ENCODE peak calls at places on chromosomes 1 and 21, in nine cellular contexts. L, T, Q, B, X, H, C, Y and R are unnamed samples.

GRCh38 chr21:31766895-31767294 is 35.0 kb upstream of the SCAF4 start:
- DNase-seq in B (no peak), X (no peak), C (no peak), L (no peak), T (no peak), Y (no peak), H (no peak), Q (no peak), R (no peak)

GRCh38 chr1:25586181-25586588 is 30.4 kb upstream of the MAN1C1 start:
- DNase-seq in T (no peak), C (no peak), L (no peak), Q (no peak), X (no peak), B (no peak), Y (no peak), H (no peak), R (no peak)

GRCh38 chr1:180633092-180634045 is 1.5 kb downstream of the XPR1 start:
- DNase-seq in L (no peak), X (no peak), Q (peak; percentile 53), Y (peak; percentile 59), H (no peak), C (no peak), T (no peak), B (no peak), R (no peak)

GRCh38 chr1:200724064-200724463 is 14.6 kb upstream of the CAMSAP2 start:
- DNase-seq in T (no peak), X (no peak), Q (no peak), L (no peak), Y (no peak), C (no peak), H (no peak), B (no peak), R (no peak)

GRCh38 chr21:28579986-28580550 is 412.6 kb downstream of the LTN1 start:
- DNase-seq in L (no peak), H (no peak), X (no peak), T (no peak), B (no peak), C (no peak), Q (no peak), Y (no peak), R (no peak)

GRCh38 chr1:95384570-95384969 is 150.6 kb downstream of the RWDD3 start:
- DNase-seq in Y (no peak), C (peak; percentile 21), H (no peak), X (no peak), Q (peak; percentile 3), B (no peak), L (no peak), T (no peak), R (no peak)

GRCh38 chr1:54800899-54801759 is at the start of gene TTC22:
- DNase-seq in H (peak; percentile 76), C (no peak), T (peak; percentile 83), X (peak; percentile 71), L (peak; percentile 72), Q (no peak), B (no peak), Y (peak; percentile 12), R (peak; percentile 24)

GRCh38 chr1:26281971-26282693 is 2.2 kb downstream of the SH3BGRL3 start:
- DNase-seq in H (no peak), X (peak; percentile 28), B (no peak), Y (no peak), L (peak; percentile 65), Q (peak; percentile 66), C (no peak), T (no peak), R (no peak)

GRCh38 chr21:14918542-14918941 is 146.3 kb downstream of the NRIP1 start:
- DNase-seq in X (peak; percentile 12), H (no peak), T (no peak), L (no peak), B (peak; percentile 10), C (no peak), Y (peak; percentile 22), Q (no peak), R (no peak)

GRCh38 chr1:203099760-203100159 is 13.9 kb upstream of the MYOG start:
- DNase-seq in X (no peak), B (peak; percentile 14), Q (no peak), C (no peak), T (peak; percentile 7), L (no peak), H (no peak), Y (no peak), R (no peak)

GRCh38 chr1:34787461-34788420 is 5.1 kb upstream of the GJA4 start:
- DNase-seq in H (peak; percentile 54), X (no peak), T (no peak), C (no peak), L (peak; percentile 39), B (peak; percentile 50), Q (peak; percentile 19), Y (peak; percentile 59), R (no peak)

GRCh38 chr1:234978397-234979291 is 150.0 kb downstream of the TOMM20 start:
- DNase-seq in B (no peak), Q (peak; percentile 88), L (peak; percentile 81), X (peak; percentile 68), T (peak; percentile 45), Y (peak; percentile 75), H (peak; percentile 85), C (no peak), R (peak; percentile 61)

GRCh38 chr1:26887125-26887524 is 3.0 kb downstream of the GPN2 start:
- DNase-seq in Y (peak; percentile 62), H (no peak), C (no peak), B (no peak), T (no peak), Q (peak; percentile 43), L (no peak), X (peak; percentile 23), R (no peak)

GRCh38 chr21:45990049-45990711 is 8.6 kb downstream of the COL6A1 start:
- DNase-seq in Y (no peak), Q (no peak), X (peak; percentile 10), L (no peak), T (no peak), H (peak; percentile 68), B (peak; percentile 6), C (peak; percentile 14), R (peak; percentile 17)

GRCh38 chr1:91795601-91796389 is 90.2 kb downstream of the TGFBR3 start:
- DNase-seq in H (no peak), X (no peak), Q (peak; percentile 85), L (no peak), Y (peak; percentile 60), B (no peak), T (no peak), C (no peak), R (no peak)

GRCh38 chr1:187689137-187689536 is 860.4 kb downstream of the PLA2G4A start:
- DNase-seq in C (no peak), Y (peak; percentile 57), Q (peak; percentile 92), H (no peak), X (no peak), L (no peak), B (no peak), T (peak; percentile 65), R (no peak)

GRCh38 chr1:163799190-163799805 is 477.5 kb downstream of the NUF2 start:
- DNase-seq in Q (no peak), T (no peak), H (no peak), Y (no peak), L (no peak), C (no peak), X (no peak), B (no peak), R (no peak)

GRCh38 chr1:209601809-209602657 is 18.5 kb downstream of the CAMK1G start:
- DNase-seq in Y (peak; percentile 66), Q (peak; percentile 20), T (peak; percentile 50), C (no peak), H (no peak), B (peak; percentile 22), L (no peak), X (no peak), R (no peak)

GRCh38 chr1:21935891-21936365 is 1.2 kb downstream of the HSPG2 start:
- DNase-seq in X (no peak), Y (no peak), L (no peak), T (peak; percentile 60), C (no peak), Q (no peak), H (peak; percentile 72), B (no peak), R (no peak)

DNA sequence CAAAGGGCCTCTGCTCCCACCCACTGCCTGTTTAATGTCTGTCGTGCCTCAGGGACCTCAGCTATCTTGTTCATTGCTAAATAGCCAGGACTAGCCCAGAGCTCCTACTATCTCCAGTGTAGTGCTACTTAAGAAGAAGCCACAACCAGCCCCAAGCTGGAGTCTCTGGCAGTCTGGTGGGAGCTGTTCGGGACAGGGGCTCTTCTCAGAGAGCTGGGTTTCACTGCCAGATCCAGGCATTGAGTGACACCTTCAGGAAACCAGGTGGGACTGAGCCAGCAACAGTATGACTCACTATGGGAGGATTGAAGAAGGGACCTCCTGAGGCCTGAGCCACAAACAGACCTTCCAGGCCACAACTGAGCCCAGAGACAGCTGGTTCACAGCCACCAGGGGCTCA is 25.4 kb downstream of the MATN1 start:
- DNase-seq in Y (peak; percentile 48), Q (peak; percentile 59), B (peak; percentile 11), H (peak; percentile 67), C (no peak), T (no peak), X (no peak), L (peak; percentile 63), R (peak; percentile 23)
- TF ChIP-seq CTCF in Y (no peak), Q (no peak), B (peak; percentile 7), H (no peak), C (no peak), T (no peak), X (no peak), L (no peak), R (no peak)

GRCh38 chr1:221886311-221887090 is 144.6 kb upstream of the DUSP10 start:
- DNase-seq in B (no peak), X (no peak), Q (peak; percentile 67), H (no peak), Y (peak; percentile 54), T (no peak), L (no peak), C (no peak), R (no peak)
- TF ChIP-seq CTCF in B (no peak), X (no peak), Q (no peak), H (no peak), Y (no peak), T (no peak), L (no peak), C (no peak), R (no peak)

GRCh38 chr1:71357708-71358107 is 276.9 kb upstream of the ZRANB2 start:
- DNase-seq in H (no peak), B (no peak), C (peak; percentile 3), T (no peak), X (no peak), Y (peak; percentile 25), L (no peak), Q (no peak), R (no peak)
- TF ChIP-seq CTCF in H (no peak), B (peak; percentile 1), C (no peak), T (no peak), X (no peak), Y (peak; percentile 41), L (no peak), Q (no peak), R (no peak)

DNA sequence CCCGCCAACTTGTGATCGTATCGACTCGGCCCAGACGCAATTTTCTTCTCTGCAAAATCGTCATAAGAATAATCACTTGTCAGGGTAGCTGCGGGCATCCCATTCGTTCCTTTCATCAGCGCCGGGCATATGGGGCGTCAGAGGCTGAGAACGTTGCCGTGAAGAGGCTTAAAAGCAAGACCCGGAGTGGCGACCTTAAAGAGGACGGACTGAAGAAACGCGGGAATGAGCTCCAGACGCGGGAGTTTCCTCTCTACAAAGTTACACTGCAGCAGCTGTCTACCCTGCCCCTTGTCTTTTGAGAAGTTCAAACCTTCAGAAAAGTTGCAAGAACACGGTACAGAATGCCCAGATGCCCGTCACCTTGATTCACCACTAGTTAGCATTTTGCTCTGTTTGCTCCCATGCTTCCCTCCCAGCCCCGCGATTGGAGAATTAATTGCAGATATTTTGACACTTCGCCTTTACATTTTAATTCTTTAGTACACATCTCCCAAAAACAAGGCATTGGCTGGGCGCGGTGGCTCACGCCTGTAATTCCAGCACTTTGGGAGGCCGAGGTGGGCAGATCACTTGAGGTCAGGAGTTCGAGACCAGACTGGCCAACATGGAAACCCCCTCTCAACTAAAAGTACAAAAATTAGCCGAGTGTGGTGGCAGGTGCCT is 965 bp downstream of the CENPS start:
- DNase-seq in B (no peak), X (no peak), Q (peak; percentile 45), C (no peak), H (no peak), Y (no peak), T (no peak), L (no peak), R (no peak)
- TF ChIP-seq CTCF in B (no peak), X (no peak), Q (no peak), C (no peak), H (no peak), Y (no peak), T (no peak), L (no peak), R (no peak)